ENCODE peak calls at places on chromosomes 4 and X, in five cellular contexts. R, J, A, W and H are unnamed samples.

GRCh38 chrX:73850124-73851013 is 287.4 kb downstream of the CHIC1 start:
- DNase-seq in R (peak), J (peak), A (peak), W (peak), H (peak)

GRCh38 chrX:44873415-44874270 is 655 bp downstream of the KDM6A start:
- DNase-seq in R (peak), J (peak), A (peak), W (peak), H (peak)

GRCh38 chr4:85489273-85489672 is 14.3 kb downstream of the ARHGAP24 start:
- DNase-seq in R (no peak), J (peak), A (peak), W (peak), H (peak)

GRCh38 chr4:77854431-77855111 is 8.1 kb upstream of the MRPL1 start:
- DNase-seq in R (no peak), J (peak), A (no peak), W (no peak), H (no peak)

GRCh38 chr4:99028187-99028586 is 32.7 kb downstream of the METAP1 start:
- DNase-seq in R (no peak), J (no peak), A (peak), W (no peak), H (no peak)

GRCh38 chr4:54657194-54657555 is 582 bp upstream of the KIT start:
- DNase-seq in R (peak), J (no peak), A (no peak), W (no peak), H (no peak)

GRCh38 chr4:74374561-74375327 is 9.8 kb downstream of the EREG start:
- DNase-seq in R (no peak), J (peak), A (peak), W (peak), H (peak)

GRCh38 chrX:15468036-15468435 is 25.1 kb downstream of the PIR start:
- DNase-seq in R (peak), J (peak), A (peak), W (peak), H (peak)

GRCh38 chrX:15822922-15823321 is 31.7 kb downstream of the AP1S2 start:
- DNase-seq in R (no peak), J (no peak), A (no peak), W (no peak), H (no peak)

GRCh38 chr4:185421366-185422124 is 4.2 kb downstream of the UFSP2 start:
- DNase-seq in R (no peak), J (peak), A (peak), W (peak), H (peak)

GRCh38 chr4:184168406-184169019 is 49.2 kb downstream of the ENPP6 start:
- DNase-seq in R (peak), J (peak), A (peak), W (peak), H (peak)

GRCh38 chrX:47562615-47563243 is 1.7 kb downstream of the ARAF start:
- DNase-seq in R (peak), J (peak), A (no peak), W (peak), H (peak)

GRCh38 chrX:107775000-107775733 is 420 bp downstream of the TSC22D3 start:
- DNase-seq in R (no peak), J (no peak), A (no peak), W (no peak), H (no peak)

GRCh38 chr4:164481306-164482091 is 272.4 kb upstream of the SMIM31 start:
- DNase-seq in R (no peak), J (no peak), A (no peak), W (no peak), H (no peak)

GRCh38 chr4:157075811-157076577 is at the start of gene GLRB:
- DNase-seq in R (peak), J (peak), A (peak), W (no peak), H (peak)

GRCh38 chrX:109672239-109672638 is 47.3 kb upstream of the KCNE5 start:
- DNase-seq in R (no peak), J (no peak), A (no peak), W (no peak), H (no peak)

GRCh38 chrX:123731987-123732678 is 719 bp downstream of the THOC2 start:
- DNase-seq in R (peak), J (no peak), A (no peak), W (peak), H (peak)
- H3K4me3 ChIP-seq in R (peak), J (peak), A (peak), W (peak), H (peak)

DNA sequence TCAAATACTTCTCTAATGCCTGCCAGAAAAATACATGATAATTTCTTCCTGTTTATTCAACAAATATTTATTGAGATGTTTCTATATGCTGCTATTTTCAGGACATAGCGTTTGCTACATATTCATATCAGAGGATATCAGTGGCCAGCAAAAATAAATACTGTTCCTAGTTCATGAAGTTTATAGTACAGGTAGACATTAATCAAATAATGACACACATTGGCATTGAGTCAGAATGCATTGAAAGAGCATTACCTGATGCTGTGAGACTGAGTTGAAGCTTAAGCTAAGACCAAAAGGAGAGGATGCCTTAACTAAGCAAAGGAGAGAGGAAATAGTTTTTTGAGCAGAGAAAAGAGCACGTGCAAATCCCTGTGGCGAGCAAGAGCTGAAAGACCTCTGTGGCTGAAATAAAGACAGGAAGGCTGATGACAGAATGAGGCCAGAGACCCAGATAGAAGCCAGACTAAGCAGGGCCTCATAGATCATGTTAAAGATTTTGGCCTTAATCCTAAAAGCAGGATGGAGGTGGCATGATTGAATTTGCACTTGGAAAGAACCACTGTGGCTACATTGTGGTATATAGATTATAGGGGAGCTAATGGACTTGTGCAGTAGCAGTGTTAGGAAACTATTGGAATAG is 36.2 kb downstream of the FAM241A start:
- DNase-seq in R (no peak), J (no peak), A (no peak), W (no peak), H (no peak)
- H3K4me3 ChIP-seq in R (no peak), J (no peak), A (no peak), W (no peak), H (no peak)

GRCh38 chrX:153645151-153645550 is 1.9 kb upstream of the DUSP9 start:
- DNase-seq in R (no peak), J (no peak), A (no peak), W (no peak), H (no peak)

GRCh38 chrX:153643431-153644351 is 3.3 kb upstream of the DUSP9 start:
- DNase-seq in R (peak), J (no peak), A (no peak), W (no peak), H (no peak)

GRCh38 chrX:153645921-153646481 is 1.0 kb upstream of the DUSP9 start:
- DNase-seq in R (no peak), J (no peak), A (no peak), W (no peak), H (no peak)

GRCh38 chrX:153642655-153643430 is 4.2 kb upstream of the DUSP9 start:
- DNase-seq in R (no peak), J (no peak), A (no peak), W (no peak), H (no peak)

GRCh38 chrX:153644356-153645125 is 2.5 kb upstream of the DUSP9 start:
- DNase-seq in R (peak), J (no peak), A (no peak), W (no peak), H (no peak)
- H3K4me3 ChIP-seq in R (peak), J (no peak), A (no peak), W (no peak), H (no peak)

DNA sequence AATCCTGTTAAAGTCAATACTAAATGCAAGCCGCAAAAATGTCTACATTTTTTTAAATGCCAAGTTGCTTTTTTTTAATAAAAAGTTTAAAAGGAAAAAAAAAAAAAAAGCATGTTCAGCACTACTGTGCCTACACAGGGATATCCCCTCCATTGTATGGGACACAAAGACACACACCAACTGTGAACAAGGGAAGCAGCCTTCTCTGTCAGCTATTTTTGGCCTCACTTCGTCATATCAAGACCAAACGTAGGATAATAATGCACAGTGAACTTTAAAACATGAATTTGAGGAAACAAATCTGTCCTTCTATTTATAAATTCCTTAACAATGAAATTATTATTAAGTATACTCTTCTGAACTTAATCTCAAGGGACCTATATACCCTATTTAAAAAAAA is 4.4 kb downstream of the FBXW7 start:
- DNase-seq in R (peak), J (no peak), A (no peak), W (no peak), H (no peak)
- H3K4me3 ChIP-seq in R (no peak), J (no peak), A (no peak), W (no peak), H (no peak)

GRCh38 chr4:41751325-41752061 is 3.0 kb upstream of the PHOX2B start:
- DNase-seq in R (no peak), J (no peak), A (no peak), W (no peak), H (no peak)

GRCh38 chr4:41750158-41750623 is 1.7 kb upstream of the PHOX2B start:
- DNase-seq in R (no peak), J (no peak), A (no peak), W (no peak), H (no peak)

GRCh38 chr4:41749650-41750049 is 1.1 kb upstream of the PHOX2B start:
- DNase-seq in R (no peak), J (no peak), A (no peak), W (no peak), H (no peak)

GRCh38 chr4:41752081-41752836 is 3.7 kb upstream of the PHOX2B start:
- DNase-seq in R (no peak), J (no peak), A (no peak), W (no peak), H (no peak)

DNA sequence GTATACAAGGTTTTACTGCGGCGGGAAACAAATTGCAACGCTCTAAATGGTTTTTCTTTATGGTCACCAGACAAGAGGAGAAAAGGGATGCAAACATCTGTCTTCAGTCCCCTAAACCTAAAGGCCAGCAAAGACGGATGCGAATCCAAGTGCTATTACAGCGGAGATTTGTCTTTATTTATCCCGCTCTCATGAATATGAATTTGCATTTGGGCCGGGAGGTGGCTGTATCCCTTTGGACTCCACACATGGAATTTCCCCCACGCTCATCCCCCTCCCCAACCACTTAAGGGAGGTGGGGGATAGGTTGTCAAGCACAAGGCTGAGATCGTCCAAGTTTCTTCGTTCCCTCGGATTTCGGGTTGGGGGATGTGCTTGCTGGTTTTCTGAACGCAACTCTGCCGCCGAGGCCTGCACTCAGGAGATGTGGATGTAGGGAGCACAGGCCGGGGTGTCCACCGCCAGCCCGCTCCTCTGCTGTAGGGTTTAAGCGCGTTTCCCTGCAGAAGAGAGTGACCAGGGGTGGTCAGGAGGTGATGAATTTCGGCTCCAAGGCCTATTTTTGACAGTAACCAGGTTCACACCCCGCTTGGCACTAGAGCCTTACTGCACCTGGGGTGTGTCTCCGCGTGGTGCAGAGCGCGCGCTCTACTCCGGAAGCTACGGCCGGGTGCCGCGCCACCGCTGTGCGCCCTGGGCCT is 2.2 kb upstream of the PHOX2B start:
- DNase-seq in R (no peak), J (no peak), A (no peak), W (no peak), H (no peak)
- H3K4me3 ChIP-seq in R (no peak), J (no peak), A (no peak), W (no peak), H (no peak)

GRCh38 chr4:112802780-112803179 is 165.8 kb downstream of the LARP7 start:
- DNase-seq in R (no peak), J (no peak), A (no peak), W (no peak), H (no peak)

GRCh38 chr4:112807083-112807482 is 170.1 kb downstream of the LARP7 start:
- DNase-seq in R (no peak), J (no peak), A (no peak), W (no peak), H (no peak)

GRCh38 chr4:112813790-112814189 is 176.8 kb downstream of the LARP7 start:
- DNase-seq in R (no peak), J (peak), A (peak), W (peak), H (peak)

GRCh38 chr4:112807999-112808398 is 171.1 kb downstream of the LARP7 start:
- DNase-seq in R (no peak), J (no peak), A (peak), W (no peak), H (no peak)
- H3K4me3 ChIP-seq in R (no peak), J (no peak), A (no peak), W (no peak), H (no peak)

GRCh38 chr4:46909078-46909477 is at the start of gene COX7B2:
- DNase-seq in R (no peak), J (no peak), A (no peak), W (no peak), H (no peak)
- H3K4me3 ChIP-seq in R (no peak), J (no peak), A (no peak), W (no peak), H (no peak)

GRCh38 chr4:1307951-1308735 is 18.5 kb downstream of the MAEA start:
- DNase-seq in R (no peak), J (no peak), A (no peak), W (no peak), H (no peak)

GRCh38 chr4:1310031-1310795 is 20.5 kb downstream of the MAEA start:
- DNase-seq in R (no peak), J (no peak), A (no peak), W (no peak), H (no peak)

GRCh38 chr4:1310796-1311715 is 21.4 kb downstream of the MAEA start:
- DNase-seq in R (no peak), J (no peak), A (no peak), W (no peak), H (no peak)

GRCh38 chr4:1305781-1306455 is 16.2 kb downstream of the MAEA start:
- DNase-seq in R (no peak), J (no peak), A (no peak), W (no peak), H (no peak)

DNA sequence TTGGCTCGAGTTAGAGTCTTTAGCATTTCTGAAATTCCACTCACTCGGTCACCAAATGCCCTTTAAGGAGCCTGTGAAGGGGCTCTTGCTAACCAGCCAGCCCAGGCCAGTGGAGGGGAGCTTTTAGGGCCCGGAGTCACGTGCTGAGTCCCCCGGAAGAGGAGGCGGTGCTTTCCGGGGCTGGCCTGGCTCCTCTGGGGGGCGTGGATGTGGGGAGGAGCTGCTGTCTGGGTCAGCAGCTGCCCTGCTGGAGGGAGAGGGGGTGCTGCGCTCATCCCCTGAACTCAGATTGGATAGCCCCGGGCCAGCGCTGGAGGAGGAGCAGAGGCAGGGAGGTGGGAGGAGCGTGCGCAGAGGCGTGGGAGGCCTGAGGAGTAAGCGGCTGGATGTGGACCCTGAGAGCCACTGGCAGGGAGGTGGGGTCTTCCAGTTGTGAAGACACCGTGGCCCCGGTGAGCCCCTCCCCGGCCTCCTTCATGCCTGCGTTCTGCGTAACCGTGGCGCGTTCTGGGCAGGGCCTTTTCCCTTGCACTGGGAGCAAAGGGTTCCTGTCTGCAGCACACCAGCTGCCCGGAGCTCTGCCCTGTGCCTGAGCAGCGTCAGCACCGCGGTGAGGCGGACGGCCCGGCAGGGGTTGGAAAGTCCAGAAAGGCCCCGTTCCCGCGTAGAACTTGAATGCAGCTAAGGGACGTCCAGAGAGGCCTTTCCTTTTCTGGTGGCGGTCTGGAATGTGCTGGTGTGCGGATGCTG is 19.7 kb downstream of the MAEA start:
- DNase-seq in R (peak), J (peak), A (peak), W (peak), H (peak)
- H3K4me3 ChIP-seq in R (peak), J (peak), A (peak), W (peak), H (peak)

DNA sequence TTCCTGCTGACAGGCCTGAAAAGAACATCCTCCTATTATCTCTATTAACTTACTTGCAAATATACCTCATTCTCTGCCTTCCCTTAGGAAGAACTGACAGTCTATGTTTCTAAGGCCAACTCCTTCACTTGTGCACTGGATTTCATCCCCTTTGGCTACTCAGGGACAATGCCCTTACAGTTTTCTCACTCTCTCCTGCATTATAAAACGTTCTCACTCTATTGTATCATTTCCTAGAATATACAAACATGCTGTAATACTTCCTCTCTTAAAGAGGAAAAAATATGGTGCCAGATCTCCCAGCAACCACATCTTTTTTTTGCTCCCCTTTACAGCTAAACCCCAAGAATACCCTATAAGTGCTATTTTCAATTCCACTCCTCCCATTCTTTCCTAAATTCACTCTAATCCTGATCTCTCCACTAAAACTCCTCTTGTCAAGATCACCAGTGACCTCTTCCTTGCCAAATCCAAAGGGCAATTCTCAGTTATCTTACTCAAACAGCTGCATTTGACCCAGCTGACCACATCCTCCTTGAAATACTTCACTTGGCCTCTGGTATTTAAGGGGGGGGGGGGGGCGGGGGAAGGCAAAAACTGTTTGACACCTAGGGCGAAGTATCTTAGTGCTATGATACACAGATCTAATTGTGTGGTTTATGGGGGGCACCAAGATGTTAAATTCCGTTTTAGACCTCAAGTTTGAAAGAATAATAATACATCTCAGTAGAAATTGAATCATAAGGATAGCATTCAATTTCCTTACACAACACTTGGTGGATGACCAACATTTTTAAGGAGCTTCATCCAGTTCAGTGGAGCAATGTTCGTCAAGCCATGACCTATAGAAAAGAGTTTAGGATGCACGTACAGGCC is 1.6 kb downstream of the RCHY1 start:
- DNase-seq in R (peak), J (peak), A (peak), W (peak), H (peak)
- H3K4me3 ChIP-seq in R (peak), J (peak), A (peak), W (peak), H (peak)